ENCODE peak calls at places on chromosomes 7 and 10, in six cellular contexts. L is EL, F is fibroblast of the conjunctiva, A is pancreas, K is cardiac fibroblast, I is K562. U is an unnamed sample.

GRCh38 chr7:7761340-7761973 is 43.0 kb upstream of the RPA3 start:
- DNase-seq in L (peak), F (peak), A (no peak), K (peak), I (peak), U (peak)

GRCh38 chr10:70508912-70509366 is 30.4 kb downstream of the PALD1 start:
- DNase-seq in L (no peak), F (no peak), A (no peak), K (peak), I (no peak), U (no peak)

GRCh38 chr10:9193120-9193519 is 1138.6 kb downstream of the GATA3 start:
- DNase-seq in L (no peak), F (no peak), A (no peak), K (no peak), I (no peak), U (no peak)

GRCh38 chr7:46963719-46964118 is 618.2 kb downstream of the TNS3 start:
- DNase-seq in L (no peak), F (no peak), A (no peak), K (no peak), I (no peak), U (no peak)

GRCh38 chr10:77571490-77571889 is 66.1 kb downstream of the KCNMA1 start:
- DNase-seq in L (no peak), F (no peak), A (no peak), K (no peak), I (no peak), U (no peak)

GRCh38 chr10:67549390-67549789 is 146.6 kb downstream of the CTNNA3 start:
- DNase-seq in L (peak), F (peak), A (no peak), K (peak), I (no peak), U (no peak)

GRCh38 chr7:76424413-76425111 is at the start of gene ZP3:
- DNase-seq in L (no peak), F (no peak), A (no peak), K (no peak), I (no peak), U (no peak)

GRCh38 chr10:24723788-24724380 is at the start of gene ARHGAP21:
- DNase-seq in L (peak), F (peak), A (peak), K (peak), I (peak), U (peak)

GRCh38 chr10:478471-479245 is 210.8 kb downstream of the DIP2C start:
- DNase-seq in L (no peak), F (no peak), A (no peak), K (no peak), I (no peak), U (no peak)

GRCh38 chr7:137454169-137455166 is 110.9 kb upstream of the PTN start:
- DNase-seq in L (peak), F (peak), A (no peak), K (peak), I (peak), U (peak)

GRCh38 chr7:83835424-83835823 is 186.5 kb upstream of the SEMA3E start:
- DNase-seq in L (no peak), F (no peak), A (no peak), K (peak), I (no peak), U (no peak)

GRCh38 chr7:44294325-44295069 is 30.9 kb downstream of the CAMK2B start:
- DNase-seq in L (no peak), F (no peak), A (no peak), K (no peak), I (no peak), U (no peak)

U was measured in amniotic stem cell.